ENCODE peak calls at places on chromosome 18, in seven cellular contexts. One of them, this sample, is unnamed.

GRCh38 chr18:38545071-38545470 is 979.5 kb upstream of the CELF4 start:
- DNase-seq in Caki2: peak; percentile 1
- DNase-seq in memory B cell: no peak
- DNase-seq in activated CD4-positive, alpha-beta T cell treated with anti-CD3 and anti-CD28 coated beads for 24 hours: no peak
- DNase-seq in NAMALWA: peak; percentile 26
- DNase-seq in Kasumi-1: peak; percentile 46
- DNase-seq in ACHN: peak; percentile 7
- DNase-seq in this sample: no peak

GRCh38 chr18:32761231-32761785 is 11.5 kb downstream of the KLHL14 start:
- DNase-seq in activated CD4-positive, alpha-beta T cell treated with anti-CD3 and anti-CD28 coated beads for 24 hours: no peak
- DNase-seq in Kasumi-1: no peak
- DNase-seq in NAMALWA: peak; percentile 57
- DNase-seq in memory B cell: no peak
- DNase-seq in ACHN: no peak
- DNase-seq in Caki2: no peak
- DNase-seq in this sample: no peak

GRCh38 chr18:23401400-23402347 is 51.4 kb upstream of the RIOK3 start:
- DNase-seq in NAMALWA: no peak
- DNase-seq in Caki2: peak; percentile 46
- DNase-seq in activated CD4-positive, alpha-beta T cell treated with anti-CD3 and anti-CD28 coated beads for 24 hours: no peak
- DNase-seq in Kasumi-1: no peak
- DNase-seq in ACHN: peak; percentile 87
- DNase-seq in memory B cell: no peak
- DNase-seq in this sample: no peak

GRCh38 chr18:72147830-72148229 is 396.3 kb downstream of the CBLN2 start:
- DNase-seq in memory B cell: no peak
- DNase-seq in Caki2: no peak
- DNase-seq in NAMALWA: no peak
- DNase-seq in activated CD4-positive, alpha-beta T cell treated with anti-CD3 and anti-CD28 coated beads for 24 hours: no peak
- DNase-seq in ACHN: no peak
- DNase-seq in Kasumi-1: no peak
- DNase-seq in this sample: no peak

GRCh38 chr18:7608174-7608550 is 41.0 kb downstream of the PTPRM start:
- DNase-seq in activated CD4-positive, alpha-beta T cell treated with anti-CD3 and anti-CD28 coated beads for 24 hours: no peak
- DNase-seq in ACHN: no peak
- DNase-seq in Kasumi-1: no peak
- DNase-seq in Caki2: no peak
- DNase-seq in NAMALWA: no peak
- DNase-seq in memory B cell: no peak
- DNase-seq in this sample: no peak

GRCh38 chr18:21134895-21135294 is 23.3 kb upstream of the ROCK1 start:
- DNase-seq in ACHN: peak; percentile 17
- DNase-seq in Caki2: no peak
- DNase-seq in NAMALWA: peak; percentile 51
- DNase-seq in memory B cell: no peak
- DNase-seq in Kasumi-1: peak; percentile 24
- DNase-seq in activated CD4-positive, alpha-beta T cell treated with anti-CD3 and anti-CD28 coated beads for 24 hours: no peak
- DNase-seq in this sample: peak; percentile 33

GRCh38 chr18:37889963-37890362 is 324.4 kb upstream of the CELF4 start:
- DNase-seq in Kasumi-1: no peak
- DNase-seq in activated CD4-positive, alpha-beta T cell treated with anti-CD3 and anti-CD28 coated beads for 24 hours: no peak
- DNase-seq in ACHN: no peak
- DNase-seq in memory B cell: no peak
- DNase-seq in Caki2: no peak
- DNase-seq in NAMALWA: no peak
- DNase-seq in this sample: no peak

GRCh38 chr18:12721495-12722275 is 18.8 kb downstream of the PSMG2 start:
- DNase-seq in NAMALWA: no peak
- DNase-seq in ACHN: no peak
- DNase-seq in activated CD4-positive, alpha-beta T cell treated with anti-CD3 and anti-CD28 coated beads for 24 hours: no peak
- DNase-seq in Kasumi-1: no peak
- DNase-seq in Caki2: no peak
- DNase-seq in memory B cell: no peak
- DNase-seq in this sample: peak; percentile 5

GRCh38 chr18:33264566-33264965 is 176.0 kb downstream of the CCDC178 start:
- DNase-seq in Kasumi-1: no peak
- DNase-seq in Caki2: no peak
- DNase-seq in activated CD4-positive, alpha-beta T cell treated with anti-CD3 and anti-CD28 coated beads for 24 hours: no peak
- DNase-seq in ACHN: no peak
- DNase-seq in NAMALWA: no peak
- DNase-seq in memory B cell: no peak
- DNase-seq in this sample: no peak

GRCh38 chr18:80104364-80104779 is 4.7 kb upstream of the ADNP2 start:
- DNase-seq in NAMALWA: no peak
- DNase-seq in Caki2: no peak
- DNase-seq in activated CD4-positive, alpha-beta T cell treated with anti-CD3 and anti-CD28 coated beads for 24 hours: no peak
- DNase-seq in Kasumi-1: no peak
- DNase-seq in ACHN: no peak
- DNase-seq in memory B cell: no peak
- DNase-seq in this sample: no peak

GRCh38 chr18:2657788-2658458 is 2.4 kb downstream of the SMCHD1 start:
- DNase-seq in Kasumi-1: peak; percentile 95
- DNase-seq in NAMALWA: peak; percentile 72
- DNase-seq in activated CD4-positive, alpha-beta T cell treated with anti-CD3 and anti-CD28 coated beads for 24 hours: no peak
- DNase-seq in Caki2: peak; percentile 62
- DNase-seq in memory B cell: no peak
- DNase-seq in ACHN: peak; percentile 35
- DNase-seq in this sample: no peak

GRCh38 chr18:11146238-11146946 is 3.0 kb downstream of the PIEZO2 start:
- DNase-seq in ACHN: no peak
- DNase-seq in NAMALWA: no peak
- DNase-seq in activated CD4-positive, alpha-beta T cell treated with anti-CD3 and anti-CD28 coated beads for 24 hours: no peak
- DNase-seq in Caki2: no peak
- DNase-seq in memory B cell: no peak
- DNase-seq in Kasumi-1: no peak
- DNase-seq in this sample: no peak

GRCh38 chr18:45755936-45756335 is 32.0 kb downstream of the SLC14A1 start:
- DNase-seq in memory B cell: no peak
- DNase-seq in Caki2: peak; percentile 72
- DNase-seq in ACHN: no peak
- DNase-seq in activated CD4-positive, alpha-beta T cell treated with anti-CD3 and anti-CD28 coated beads for 24 hours: no peak
- DNase-seq in Kasumi-1: no peak
- DNase-seq in NAMALWA: no peak
- DNase-seq in this sample: no peak

GRCh38 chr18:5309888-5310470 is 14.5 kb upstream of the ZBTB14 start:
- DNase-seq in activated CD4-positive, alpha-beta T cell treated with anti-CD3 and anti-CD28 coated beads for 24 hours: no peak
- DNase-seq in ACHN: peak; percentile 41
- DNase-seq in NAMALWA: peak; percentile 59
- DNase-seq in memory B cell: peak; percentile 19
- DNase-seq in Kasumi-1: peak; percentile 36
- DNase-seq in Caki2: no peak
- DNase-seq in this sample: peak; percentile 68

GRCh38 chr18:76766429-76766828 is 55.9 kb upstream of the ZNF236 start:
- DNase-seq in NAMALWA: no peak
- DNase-seq in ACHN: no peak
- DNase-seq in Caki2: no peak
- DNase-seq in Kasumi-1: no peak
- DNase-seq in activated CD4-positive, alpha-beta T cell treated with anti-CD3 and anti-CD28 coated beads for 24 hours: no peak
- DNase-seq in memory B cell: no peak
- DNase-seq in this sample: no peak

GRCh38 chr18:37509600-37509999 is 56.0 kb downstream of the CELF4 start:
- DNase-seq in Caki2: no peak
- DNase-seq in Kasumi-1: no peak
- DNase-seq in ACHN: no peak
- DNase-seq in NAMALWA: no peak
- DNase-seq in memory B cell: no peak
- DNase-seq in activated CD4-positive, alpha-beta T cell treated with anti-CD3 and anti-CD28 coated beads for 24 hours: no peak
- DNase-seq in this sample: no peak

GRCh38 chr18:6714027-6714426 is 15.5 kb upstream of the ARHGAP28 start:
- DNase-seq in Caki2: no peak
- DNase-seq in ACHN: no peak
- DNase-seq in activated CD4-positive, alpha-beta T cell treated with anti-CD3 and anti-CD28 coated beads for 24 hours: no peak
- DNase-seq in memory B cell: no peak
- DNase-seq in Kasumi-1: no peak
- DNase-seq in NAMALWA: no peak
- DNase-seq in this sample: no peak

GRCh38 chr18:50619833-50620232 is 59.9 kb downstream of the MAPK4 start:
- DNase-seq in NAMALWA: no peak
- DNase-seq in Kasumi-1: no peak
- DNase-seq in memory B cell: no peak
- DNase-seq in Caki2: no peak
- DNase-seq in ACHN: no peak
- DNase-seq in activated CD4-positive, alpha-beta T cell treated with anti-CD3 and anti-CD28 coated beads for 24 hours: no peak
- DNase-seq in this sample: no peak

GRCh38 chr18:32332708-32333107 is 138.0 kb downstream of the GAREM1 start:
- DNase-seq in ACHN: no peak
- DNase-seq in Caki2: no peak
- DNase-seq in activated CD4-positive, alpha-beta T cell treated with anti-CD3 and anti-CD28 coated beads for 24 hours: no peak
- DNase-seq in Kasumi-1: no peak
- DNase-seq in memory B cell: no peak
- DNase-seq in NAMALWA: no peak
- DNase-seq in this sample: no peak